ENCODE peak calls at places on chromosomes 16 and 17, in nine cellular contexts. F is C1 segment of cervical spinal cord; T is Ammon's horn; G is OCI-M1; V is HT1080; U is stimulated activated CD4-positive, alpha-beta T cell treated with anti-CD3 and anti-CD28 coated beads, Interleukin-1b, Interleukin-23, amount 100 ng/mL, for 48 hours; B is kidney tubule cell; C is germinal center; D is T-helper 9 cell. J is an unnamed sample.

GRCh38 chr17:81860756-81861568 is 627 bp upstream of the P4HB start:
- DNase-seq in F (peak), T (peak), G (peak), V (peak), U (peak), B (peak), C (peak), D (peak), J (peak)

GRCh38 chr16:80230328-80231117 is 310.3 kb upstream of the DYNLRB2 start:
- DNase-seq in F (no peak), T (no peak), G (no peak), V (no peak), U (no peak), B (no peak), C (no peak), D (no peak), J (no peak)

GRCh38 chr17:21239680-21240374 is 13.4 kb downstream of the NATD1 start:
- DNase-seq in F (no peak), T (no peak), G (peak), V (no peak), U (no peak), B (peak), C (peak), D (no peak), J (no peak)

GRCh38 chr16:88844412-88845118 is 12.2 kb downstream of the GALNS start:
- DNase-seq in F (no peak), T (no peak), G (no peak), V (no peak), U (no peak), B (no peak), C (peak), D (no peak), J (no peak)

GRCh38 chr17:74860999-74861553 is 1.4 kb upstream of the GRIN2C start:
- DNase-seq in F (no peak), T (no peak), G (no peak), V (no peak), U (no peak), B (no peak), C (no peak), D (no peak), J (no peak)

GRCh38 chr16:24821129-24821528 is 24.6 kb upstream of the SLC5A11 start:
- DNase-seq in F (no peak), T (no peak), G (no peak), V (no peak), U (no peak), B (no peak), C (no peak), D (no peak), J (no peak)

GRCh38 chr17:44917456-44917855 is 2.2 kb upstream of the GFAP start:
- DNase-seq in F (no peak), T (no peak), G (no peak), V (no peak), U (no peak), B (no peak), C (no peak), D (no peak), J (no peak)

GRCh38 chr16:874366-875181 is 74.0 kb upstream of the GNG13 start:
- DNase-seq in F (no peak), T (no peak), G (no peak), V (no peak), U (no peak), B (no peak), C (no peak), D (no peak), J (no peak)

GRCh38 chr16:17160285-17160854 is 310.4 kb downstream of the XYLT1 start:
- DNase-seq in F (no peak), T (no peak), G (no peak), V (peak), U (no peak), B (no peak), C (no peak), D (no peak), J (no peak)

GRCh38 chr17:82647593-82648164 is 565 bp downstream of the WDR45B start:
- DNase-seq in F (no peak), T (no peak), G (peak), V (no peak), U (peak), B (peak), C (peak), D (peak), J (peak)

GRCh38 chr16:59373632-59374031 is 639.5 kb upstream of the GOT2 start:
- DNase-seq in F (no peak), T (no peak), G (no peak), V (no peak), U (no peak), B (no peak), C (no peak), D (no peak), J (no peak)

GRCh38 chr17:50953831-50954601 is 87.9 kb upstream of the TOB1 start:
- DNase-seq in F (no peak), T (peak), G (no peak), V (no peak), U (no peak), B (peak), C (no peak), D (no peak), J (no peak)

GRCh38 chr17:56679767-56680422 is 86.4 kb downstream of the NOG start:
- DNase-seq in F (no peak), T (no peak), G (no peak), V (no peak), U (no peak), B (peak), C (no peak), D (no peak), J (no peak)

GRCh38 chr16:75256059-75256870 is 4.8 kb upstream of the BCAR1 start:
- DNase-seq in F (no peak), T (no peak), G (no peak), V (no peak), U (no peak), B (no peak), C (no peak), D (no peak), J (no peak)

GRCh38 chr17:1621273-1621954 is 7.2 kb downstream of the SLC43A2 start:
- DNase-seq in F (no peak), T (no peak), G (no peak), V (no peak), U (no peak), B (no peak), C (no peak), D (no peak), J (no peak)

GRCh38 chr17:8154608-8155152 is 2.5 kb upstream of the PER1 start:
- DNase-seq in F (no peak), T (no peak), G (no peak), V (no peak), U (no peak), B (no peak), C (no peak), D (no peak), J (no peak)

GRCh38 chr16:51524555-51525373 is 373.7 kb upstream of the SALL1 start:
- DNase-seq in F (no peak), T (peak), G (no peak), V (peak), U (no peak), B (peak), C (no peak), D (no peak), J (no peak)

GRCh38 chr17:78839173-78839761 is 1.3 kb downstream of the USP36 start:
- DNase-seq in F (no peak), T (no peak), G (peak), V (peak), U (no peak), B (peak), C (peak), D (no peak), J (no peak)

GRCh38 chr17:73750975-73751374 is 106.7 kb upstream of the SDK2 start:
- DNase-seq in F (no peak), T (no peak), G (no peak), V (no peak), U (no peak), B (no peak), C (no peak), D (no peak), J (no peak)

GRCh38 chr17:80175411-80175810 is 5.6 kb downstream of the CARD14 start:
- DNase-seq in F (no peak), T (no peak), G (no peak), V (peak), U (no peak), B (peak), C (no peak), D (no peak), J (no peak)

GRCh38 chr16:6837722-6838121 is 494.9 kb upstream of the RBFOX1 start:
- DNase-seq in F (no peak), T (no peak), G (no peak), V (no peak), U (no peak), B (peak), C (no peak), D (no peak), J (no peak)

GRCh38 chr16:85680352-85680944 is 8.3 kb downstream of the GINS2 start:
- DNase-seq in F (no peak), T (no peak), G (no peak), V (no peak), U (no peak), B (no peak), C (no peak), D (no peak), J (no peak)

GRCh38 chr16:11188801-11189740 is 66.9 kb downstream of the SOCS1 start:
- DNase-seq in F (no peak), T (peak), G (no peak), V (no peak), U (no peak), B (no peak), C (no peak), D (no peak), J (no peak)

GRCh38 chr17:65515959-65516948 is 45.2 kb downstream of the AXIN2 start:
- DNase-seq in F (no peak), T (no peak), G (no peak), V (no peak), U (no peak), B (no peak), C (no peak), D (no peak), J (no peak)

GRCh38 chr17:64938925-64939474 is 19.7 kb upstream of the LRRC37A3 start:
- DNase-seq in F (no peak), T (peak), G (peak), V (peak), U (peak), B (peak), C (peak), D (peak), J (peak)

GRCh38 chr17:45425125-45425983 is 7.3 kb downstream of the ARHGAP27 start:
- DNase-seq in F (no peak), T (no peak), G (peak), V (peak), U (no peak), B (peak), C (no peak), D (no peak), J (no peak)

GRCh38 chr16:2026461-2027023 is at the start of gene NHERF2:
- DNase-seq in F (no peak), T (no peak), G (no peak), V (no peak), U (no peak), B (peak), C (peak), D (peak), J (no peak)

GRCh38 chr17:38897176-38897575 is 27.3 kb downstream of the LASP1 start:
- DNase-seq in F (no peak), T (no peak), G (no peak), V (no peak), U (no peak), B (no peak), C (no peak), D (no peak), J (no peak)

GRCh38 chr16:77276686-77277085 is 77.5 kb downstream of the SYCE1L start:
- DNase-seq in F (no peak), T (no peak), G (no peak), V (no peak), U (no peak), B (peak), C (no peak), D (no peak), J (no peak)

GRCh38 chr17:66459811-66460270 is 157.4 kb downstream of the PRKCA start:
- DNase-seq in F (no peak), T (no peak), G (no peak), V (peak), U (peak), B (peak), C (no peak), D (no peak), J (no peak)

GRCh38 chr16:84993926-84994325 is 17.4 kb downstream of the ZDHHC7 start:
- DNase-seq in F (no peak), T (no peak), G (no peak), V (no peak), U (no peak), B (no peak), C (no peak), D (no peak), J (no peak)

GRCh38 chr17:53630115-53630514 is 192.6 kb upstream of the KIF2B start:
- DNase-seq in F (no peak), T (no peak), G (no peak), V (no peak), U (no peak), B (no peak), C (no peak), D (no peak), J (no peak)

GRCh38 chr16:53611151-53611802 is 92.4 kb downstream of the RPGRIP1L start:
- DNase-seq in F (no peak), T (no peak), G (peak), V (no peak), U (no peak), B (no peak), C (no peak), D (no peak), J (no peak)